ENCODE peak calls at places on chromosomes 6 and 20, in nine cellular contexts. E is mammary epithelial cell, R is fibroblast of lung, K is colonic mucosa, C is A549, W is cardiac muscle cell, D is BE2C, T is mucosa of descending colon, H is fibroblast of mammary gland. S is an unnamed sample.

GRCh38 chr6:2221724-2222274 is 23.6 kb downstream of the GMDS start:
- DNase-seq in R (no peak), H (no peak), T (no peak), D (no peak), W (no peak), C (no peak), E (no peak), K (no peak), S (no peak)

GRCh38 chr20:31927758-31928157 is 24.1 kb downstream of the PDRG1 start:
- DNase-seq in K (no peak), H (no peak), T (no peak), R (no peak), D (no peak), C (no peak), E (no peak), W (no peak), S (no peak)

GRCh38 chr20:43558412-43559146 is at the start of gene SGK2:
- DNase-seq in K (peak; percentile 91), C (peak; percentile 90), H (peak; percentile 63), R (peak; percentile 30), E (no peak), W (peak; percentile 67), T (peak; percentile 84), D (no peak), S (peak; percentile 29)

GRCh38 chr6:89208551-89208950 is 8.6 kb downstream of the GABRR1 start:
- DNase-seq in E (no peak), C (no peak), T (no peak), R (no peak), W (peak; percentile 13), K (no peak), H (no peak), D (peak; percentile 27), S (no peak)

GRCh38 chr6:136318676-136319075 is 29.0 kb upstream of the BCLAF1 start:
- DNase-seq in C (no peak), H (peak; percentile 20), K (no peak), E (no peak), T (no peak), W (no peak), D (no peak), R (no peak), S (peak; percentile 54)

GRCh38 chr20:50251992-50252491 is 61.4 kb downstream of the CEBPB start:
- DNase-seq in H (peak; percentile 56), K (no peak), E (no peak), W (no peak), C (no peak), T (no peak), R (peak; percentile 33), D (no peak), S (peak; percentile 69)

GRCh38 chr20:32560989-32561830 is 23.9 kb downstream of the NOL4L start:
- DNase-seq in R (no peak), W (peak; percentile 27), E (no peak), H (no peak), T (no peak), D (no peak), K (no peak), C (no peak), S (peak; percentile 41)

GRCh38 chr6:51265426-51265825 is 446.8 kb downstream of the TFAP2B start:
- DNase-seq in T (no peak), D (no peak), W (no peak), C (no peak), R (no peak), H (no peak), E (no peak), K (no peak), S (no peak)

GRCh38 chr6:4358414-4359107 is 223.2 kb upstream of the ECI2 start:
- DNase-seq in W (peak; percentile 98), D (peak; percentile 64), H (peak; percentile 100), C (peak; percentile 90), K (peak; percentile 92), T (peak; percentile 91), E (peak; percentile 100), R (peak; percentile 99), S (peak; percentile 100)

GRCh38 chr20:39676857-39677351 is 714.8 kb downstream of the DHX35 start:
- DNase-seq in R (no peak), K (peak; percentile 20), W (peak; percentile 11), E (peak; percentile 12), D (no peak), C (no peak), T (no peak), H (no peak), S (no peak)

DNA sequence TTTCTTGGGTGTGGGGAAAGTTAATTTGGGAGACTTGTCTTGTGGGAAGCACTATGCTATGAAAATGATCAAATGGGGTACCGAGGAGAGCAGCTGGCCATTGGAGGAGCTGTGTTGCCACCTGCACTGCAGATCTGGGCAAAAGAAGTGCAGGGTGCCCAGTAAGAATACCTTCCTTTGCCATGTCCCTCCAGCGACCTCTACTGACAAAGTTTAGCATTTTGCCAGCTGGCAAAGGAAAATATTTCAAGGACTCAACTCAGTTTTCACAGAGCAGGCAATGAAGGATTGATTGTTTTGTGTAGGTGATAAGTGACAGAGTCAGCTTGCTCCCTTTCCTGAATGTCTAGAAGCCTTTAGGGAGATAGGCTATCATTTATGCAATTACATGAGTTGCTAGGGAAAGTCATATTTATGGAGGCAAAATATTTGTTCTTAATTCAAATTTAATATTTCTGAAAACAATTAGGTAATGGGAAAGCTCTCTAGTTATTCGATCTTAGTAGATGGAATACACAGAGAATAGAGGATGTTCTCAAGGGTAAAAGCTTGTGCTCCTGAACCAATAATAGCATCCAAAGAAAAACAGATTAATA is 118.4 kb downstream of the FARS2 start:
- DNase-seq in R (peak; percentile 60), D (peak; percentile 55), C (peak; percentile 9), H (peak; percentile 55), T (no peak), E (no peak), K (peak; percentile 34), W (peak; percentile 49), S (peak; percentile 76)
- TF ChIP-seq CTCF in R (peak; percentile 51), D (peak; percentile 87), C (peak; percentile 46), H (peak; percentile 79), T (peak; percentile 24), E (peak; percentile 62), K (peak; percentile 73), W (peak; percentile 63), S (peak; percentile 60)

GRCh38 chr20:25539742-25540201 is 45.6 kb downstream of the NINL start:
- DNase-seq in D (no peak), T (no peak), C (no peak), H (peak; percentile 40), K (no peak), E (no peak), W (peak; percentile 57), R (peak; percentile 69), S (no peak)

GRCh38 chr20:25537890-25538289 is 47.4 kb downstream of the NINL start:
- DNase-seq in W (no peak), R (no peak), C (no peak), E (no peak), K (no peak), T (no peak), H (no peak), D (no peak), S (no peak)

GRCh38 chr20:25541676-25542075 is 43.7 kb downstream of the NINL start:
- DNase-seq in R (peak; percentile 41), C (no peak), T (no peak), W (peak; percentile 79), D (no peak), E (no peak), H (peak; percentile 77), K (no peak), S (peak; percentile 50)

GRCh38 chr20:25538838-25539665 is 46.3 kb downstream of the NINL start:
- DNase-seq in C (no peak), H (no peak), T (no peak), K (no peak), E (no peak), D (no peak), R (no peak), W (no peak), S (no peak)

DNA sequence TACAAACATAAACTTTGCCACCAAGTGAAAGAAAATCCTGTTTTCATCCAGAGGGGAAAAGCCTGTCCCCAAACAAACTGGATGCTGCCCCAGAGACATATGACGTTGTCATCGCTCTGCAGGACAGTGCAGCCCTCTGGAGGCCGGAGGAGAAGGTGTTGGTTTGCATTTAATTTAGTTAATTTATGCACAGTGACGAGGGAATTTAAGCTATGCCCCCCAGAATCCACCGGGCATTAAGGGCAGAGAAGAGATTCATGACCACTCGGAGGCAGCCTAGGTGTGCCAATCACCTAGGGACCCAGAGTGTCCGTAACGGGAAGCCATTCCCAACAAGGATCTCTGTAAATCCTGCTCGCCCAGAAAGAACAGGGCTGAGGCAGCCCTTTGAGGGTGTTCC is 45.1 kb downstream of the NINL start:
- DNase-seq in C (no peak), D (no peak), T (no peak), H (peak; percentile 43), R (no peak), K (no peak), W (no peak), E (peak; percentile 14), S (no peak)
- H3K4me3 ChIP-seq in C (no peak overlapping the region), D (no peak overlapping the region), T (no peak overlapping the region), H (peak overlapping the region; percentile 42), R (peak overlapping the region; percentile 0), K (peak overlapping the region; percentile 3), W (no peak overlapping the region), E (peak overlapping the region; percentile 23), S (peak overlapping the region; percentile 51)

DNA sequence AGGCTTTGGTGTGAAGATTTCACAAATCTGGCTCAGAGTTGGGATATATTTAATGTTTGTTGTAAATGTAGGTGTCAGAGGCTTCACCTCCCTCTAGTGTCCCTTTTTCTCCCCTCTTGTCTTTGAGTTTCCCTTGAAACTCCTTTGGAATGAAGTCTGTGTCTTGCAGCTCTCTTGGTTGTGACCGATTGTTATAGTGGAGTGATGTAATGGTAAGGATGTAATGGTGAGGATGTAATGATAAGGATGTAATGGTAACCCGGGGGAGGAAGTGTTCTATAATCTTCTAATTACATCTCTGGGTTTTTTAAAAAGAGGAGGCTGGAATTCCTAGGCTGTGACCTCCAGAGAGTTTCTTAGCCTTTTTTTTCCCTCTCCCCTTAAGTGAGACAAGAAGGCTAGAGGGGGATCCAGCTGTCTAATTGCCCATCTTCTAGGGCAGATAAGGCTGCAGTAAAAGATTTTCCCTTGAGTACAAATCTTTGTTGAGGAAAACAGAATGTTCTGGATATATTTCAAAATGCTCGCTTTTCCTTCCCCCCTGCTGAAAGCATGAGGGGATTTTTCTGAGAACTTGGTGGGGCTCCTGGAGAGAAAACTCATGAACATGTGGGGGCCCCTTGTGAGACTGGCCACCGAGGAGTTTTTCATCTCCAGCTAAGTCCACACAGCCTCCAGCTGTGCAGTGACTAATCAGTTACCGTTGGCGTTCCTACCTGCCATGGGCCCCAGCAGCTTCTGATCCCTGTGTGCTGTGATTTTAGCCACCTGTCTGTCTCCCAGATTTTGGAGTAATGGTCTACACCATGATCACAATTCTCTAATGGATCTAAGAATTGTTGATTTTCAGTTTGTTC is 156.7 kb upstream of the PMEPA1 start:
- DNase-seq in T (no peak), E (no peak), K (no peak), W (no peak), R (no peak), H (no peak), C (peak; percentile 12), D (no peak), S (no peak)
- TF ChIP-seq CTCF in T (no peak), E (no peak), K (no peak), W (no peak), R (no peak), H (no peak), C (no peak), D (peak; percentile 4), S (no peak)

DNA sequence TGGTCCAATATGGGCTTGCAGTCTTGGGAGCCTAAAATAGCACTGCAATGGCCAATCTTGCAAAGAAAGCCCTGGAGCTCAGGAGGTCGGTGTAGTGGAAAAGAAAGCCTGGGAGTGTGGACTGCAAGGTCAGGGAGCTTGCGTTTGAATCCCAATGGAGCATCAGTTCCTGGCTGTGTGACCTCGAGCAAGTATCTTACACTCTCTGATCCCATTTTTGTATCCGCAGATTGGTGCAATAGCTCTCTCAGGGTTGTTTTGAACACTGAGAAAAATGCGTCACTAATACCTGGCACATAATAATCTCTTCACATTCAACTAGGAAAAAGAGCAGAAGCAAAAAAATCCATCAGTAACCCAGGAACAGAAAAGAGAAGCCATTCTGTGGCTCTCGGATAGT is 7.3 kb downstream of the PMEPA1 start:
- DNase-seq in C (no peak), D (no peak), H (no peak), W (no peak), K (no peak), T (no peak), E (no peak), R (no peak), S (no peak)
- H3K4me3 ChIP-seq in C (no peak overlapping the region), D (no peak overlapping the region), H (no peak overlapping the region), W (no peak overlapping the region), K (no peak overlapping the region), T (no peak overlapping the region), E (no peak overlapping the region), R (no peak overlapping the region), S (no peak overlapping the region)